ENCODE peak calls at places on chromosome 1, in seven cellular contexts. O is OCI-LY7, W is esophagus muscularis mucosa, B is right atrium auricular region, S is mesendoderm, Z is MG63, J is mammary epithelial cell. T is an unnamed sample.

GRCh38 chr1:206757524-206758266 is 12.9 kb upstream of the IL19 start:
- DNase-seq in O (peak; percentile 40), W (no peak), B (no peak), S (no peak), Z (no peak), J (no peak), T (no peak)

GRCh38 chr1:83905315-83905907 is 93.5 kb downstream of the TTLL7 start:
- DNase-seq in O (peak; percentile 38), W (no peak), B (no peak), S (no peak), Z (no peak), J (no peak), T (peak; percentile 16)

GRCh38 chr1:173431663-173432045 is 45.5 kb upstream of the PRDX6 start:
- DNase-seq in O (no peak), W (no peak), B (no peak), S (no peak), Z (no peak), J (no peak), T (no peak)

GRCh38 chr1:237007147-237007881 is 3.1 kb upstream of the MT1HL1 start:
- DNase-seq in O (no peak), W (no peak), B (no peak), S (no peak), Z (no peak), J (no peak), T (no peak)

GRCh38 chr1:79945391-79945790 is 938.9 kb upstream of the ADGRL4 start:
- DNase-seq in O (no peak), W (no peak), B (no peak), S (no peak), Z (no peak), J (no peak), T (no peak)

GRCh38 chr1:214540324-214540723 is 11.1 kb downstream of the PTPN14 start:
- DNase-seq in O (no peak), W (no peak), B (no peak), S (no peak), Z (no peak), J (no peak), T (no peak)

GRCh38 chr1:24391882-24392603 is 21.5 kb downstream of the STPG1 start:
- DNase-seq in O (peak; percentile 89), W (peak; percentile 92), B (peak; percentile 70), S (peak; percentile 78), Z (peak; percentile 53), J (peak; percentile 50), T (peak; percentile 36)

GRCh38 chr1:121546830-121547680 is 362.3 kb downstream of the SRGAP2C start:
- DNase-seq in O (peak; percentile 21), W (no peak), B (no peak), S (no peak), Z (peak; percentile 65), J (peak; percentile 6), T (no peak)

GRCh38 chr1:184879876-184880275 is 94.4 kb downstream of the NIBAN1 start:
- DNase-seq in O (no peak), W (no peak), B (no peak), S (no peak), Z (no peak), J (no peak), T (no peak)

GRCh38 chr1:172408958-172409357 is 11.5 kb upstream of the C1orf105 start:
- DNase-seq in O (no peak), W (no peak), B (no peak), S (no peak), Z (no peak), J (no peak), T (no peak)

DNA sequence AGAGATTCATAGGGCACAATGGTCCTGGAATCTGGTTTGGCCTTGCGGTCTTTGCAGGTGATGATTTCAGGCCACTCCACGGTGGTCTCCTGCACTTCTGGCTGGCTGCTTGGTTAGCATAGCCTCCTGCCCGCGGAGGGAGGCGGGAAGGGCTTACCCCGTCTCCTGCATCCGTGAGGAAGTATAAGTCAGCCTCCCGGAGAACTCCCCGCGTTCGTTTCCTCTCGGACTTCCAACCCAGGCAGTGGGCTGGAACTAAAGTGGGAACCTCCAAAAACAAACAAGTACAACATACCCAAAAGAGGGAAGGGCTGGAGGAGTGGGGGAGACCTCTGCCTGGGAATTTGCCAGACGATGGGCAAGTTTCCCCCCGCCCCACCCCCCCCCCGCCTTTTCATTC is 942 bp upstream of the CCN1 start:
- DNase-seq in O (no peak), W (peak; percentile 86), B (peak; percentile 75), S (peak; percentile 73), Z (peak; percentile 80), J (no peak), T (no peak)
- H3K4me3 ChIP-seq in O (no peak overlapping the region), W (peak overlapping the region; percentile 86), B (peak overlapping the region; percentile 84), S (no peak overlapping the region), Z (peak overlapping the region; percentile 81), J (peak overlapping the region; percentile 11), T (peak overlapping the region; percentile 97)

GRCh38 chr1:11800756-11801433 is 4.9 kb downstream of the MTHFR start:
- DNase-seq in O (no peak), W (no peak), B (no peak), S (no peak), Z (no peak), J (no peak), T (no peak)

GRCh38 chr1:11797525-11798216 is 8.1 kb downstream of the MTHFR start:
- DNase-seq in O (no peak), W (no peak), B (peak; percentile 92), S (no peak), Z (no peak), J (no peak), T (peak; percentile 40)

GRCh38 chr1:11800391-11800755 is 5.4 kb downstream of the MTHFR start:
- DNase-seq in O (no peak), W (no peak), B (no peak), S (no peak), Z (no peak), J (no peak), T (no peak)

GRCh38 chr1:11799099-11799498 is 6.7 kb downstream of the MTHFR start:
- DNase-seq in O (no peak), W (no peak), B (no peak), S (no peak), Z (no peak), J (no peak), T (no peak)

GRCh38 chr1:11799896-11800295 is 5.9 kb downstream of the MTHFR start:
- DNase-seq in O (no peak), W (no peak), B (no peak), S (no peak), Z (no peak), J (no peak), T (no peak)
- H3K36me3 ChIP-seq in O (peaks cover 64% of the 10 kb centered on the region), W (peaks cover 54% of the 10 kb centered on the region), B (peaks cover 42% of the 10 kb centered on the region), S (peaks cover 6% of the 10 kb centered on the region), Z (no peaks in the 10 kb centered on the region), J (peaks cover 2% of the 10 kb centered on the region), T (peaks cover 5% of the 10 kb centered on the region)

DNA sequence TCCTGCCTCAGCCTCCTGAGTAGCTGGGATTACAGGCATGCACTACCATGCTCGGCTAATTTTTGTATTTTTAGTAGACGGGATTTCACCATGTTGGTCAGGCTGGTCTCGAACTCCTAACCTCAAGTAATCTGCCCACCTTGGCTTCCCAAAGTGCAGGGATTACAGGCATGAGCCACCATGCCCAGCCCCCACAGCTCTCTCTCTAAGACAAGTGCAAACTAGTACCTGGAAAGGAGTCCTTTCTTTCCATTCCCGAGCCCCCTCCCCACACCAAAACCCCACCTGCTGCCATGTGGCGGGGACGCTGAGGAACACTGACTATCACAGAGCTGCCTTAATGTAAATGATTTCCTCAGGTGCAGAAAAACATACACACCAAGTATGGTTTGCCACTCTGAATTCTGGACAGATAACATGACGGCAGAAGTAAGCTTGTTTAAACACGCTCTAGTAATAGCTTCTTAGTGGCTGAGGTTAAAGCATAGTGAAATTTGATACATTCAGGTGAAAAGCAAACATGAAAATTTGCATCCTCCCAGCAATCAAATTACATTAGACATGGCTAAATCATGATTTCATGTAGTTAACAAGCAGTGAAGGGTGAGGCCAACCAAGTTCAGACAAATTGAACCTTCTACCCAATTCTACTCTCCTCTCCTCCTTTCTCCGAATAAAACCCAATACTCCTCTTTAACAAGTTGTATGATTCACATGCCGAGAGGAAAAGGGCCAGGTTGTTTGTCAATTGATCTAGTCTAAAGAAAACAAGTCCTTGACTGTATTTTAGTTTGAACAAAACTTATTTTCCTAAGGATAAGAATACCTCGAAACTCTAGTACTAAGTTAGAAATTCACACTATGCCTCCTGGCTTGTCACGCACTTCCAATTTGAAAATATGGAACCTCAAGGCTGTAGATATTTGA is 19.8 kb downstream of the ERRFI1 start:
- DNase-seq in O (no peak), W (no peak), B (no peak), S (no peak), Z (no peak), J (peak; percentile 82), T (no peak)
- H3K4me3 ChIP-seq in O (no peak overlapping the region), W (no peak overlapping the region), B (no peak overlapping the region), S (no peak overlapping the region), Z (no peak overlapping the region), J (no peak overlapping the region), T (no peak overlapping the region)

GRCh38 chr1:6092211-6092610 is 46.5 kb downstream of the KCNAB2 start:
- DNase-seq in O (no peak), W (no peak), B (no peak), S (no peak), Z (no peak), J (no peak), T (no peak)

GRCh38 chr1:6090288-6090687 is 44.6 kb downstream of the KCNAB2 start:
- DNase-seq in O (no peak), W (no peak), B (no peak), S (no peak), Z (no peak), J (no peak), T (no peak)

GRCh38 chr1:6090996-6091822 is 45.5 kb downstream of the KCNAB2 start:
- DNase-seq in O (no peak), W (no peak), B (no peak), S (no peak), Z (no peak), J (no peak), T (no peak)

GRCh38 chr1:6093061-6093460 is 47.4 kb downstream of the KCNAB2 start:
- DNase-seq in O (no peak), W (no peak), B (no peak), S (no peak), Z (no peak), J (no peak), T (no peak)

GRCh38 chr1:6091823-6092109 is 46.1 kb downstream of the KCNAB2 start:
- DNase-seq in O (no peak), W (no peak), B (no peak), S (no peak), Z (no peak), J (no peak), T (no peak)
- H3K36me3 ChIP-seq in O (no peaks in the 10 kb centered on the region), W (peaks cover 18% of the 10 kb centered on the region), B (no peaks in the 10 kb centered on the region), S (no peaks in the 10 kb centered on the region), Z (no peaks in the 10 kb centered on the region), J (no peaks in the 10 kb centered on the region), T (no peaks in the 10 kb centered on the region)

T was measured in brain microvascular endothelial cell.